ENCODE peak calls at places on chromosome 18, in four cellular contexts. One of them, this sample, is unnamed.

GRCh38 chr18:52652451-52652850 is 312.5 kb downstream of the DCC start:
- DNase-seq in testis: no peak
- DNase-seq in kidney: no peak
- DNase-seq in neural crest cell: no peak
- DNase-seq in this sample: no peak

GRCh38 chr18:11163668-11164067 is 14.3 kb upstream of the PIEZO2 start:
- DNase-seq in testis: peak
- DNase-seq in kidney: no peak
- DNase-seq in neural crest cell: peak
- DNase-seq in this sample: peak

GRCh38 chr18:8402237-8402636 is 207.0 kb upstream of the RAB12 start:
- DNase-seq in testis: no peak
- DNase-seq in kidney: no peak
- DNase-seq in neural crest cell: no peak
- DNase-seq in this sample: no peak

GRCh38 chr18:75554112-75554511 is 126.6 kb upstream of the SMIM21 start:
- DNase-seq in testis: no peak
- DNase-seq in kidney: no peak
- DNase-seq in neural crest cell: no peak
- DNase-seq in this sample: no peak

GRCh38 chr18:34544930-34545329 is 165.2 kb upstream of the DTNA start:
- DNase-seq in testis: no peak
- DNase-seq in kidney: no peak
- DNase-seq in neural crest cell: no peak
- DNase-seq in this sample: no peak

GRCh38 chr18:11105463-11105862 is 43.9 kb downstream of the PIEZO2 start:
- DNase-seq in testis: no peak
- DNase-seq in kidney: no peak
- DNase-seq in neural crest cell: no peak
- DNase-seq in this sample: no peak

GRCh38 chr18:57023483-57023882 is 123.4 kb upstream of the BOD1L2 start:
- DNase-seq in testis: no peak
- DNase-seq in kidney: no peak
- DNase-seq in neural crest cell: no peak
- DNase-seq in this sample: no peak

GRCh38 chr18:22559414-22560282 is 141.9 kb upstream of the CTAGE1 start:
- DNase-seq in testis: peak
- DNase-seq in kidney: peak
- DNase-seq in neural crest cell: peak
- DNase-seq in this sample: no peak

GRCh38 chr18:41206341-41206740 is 748.7 kb upstream of the PIK3C3 start:
- DNase-seq in testis: no peak
- DNase-seq in kidney: no peak
- DNase-seq in neural crest cell: no peak
- DNase-seq in this sample: no peak

GRCh38 chr18:48488388-48488850 is 50.4 kb upstream of the CTIF start:
- DNase-seq in testis: peak
- DNase-seq in kidney: peak
- DNase-seq in neural crest cell: no peak
- DNase-seq in this sample: no peak

GRCh38 chr18:49813071-49813320 is 337 bp downstream of the ACAA2 start:
- DNase-seq in testis: no peak
- DNase-seq in kidney: no peak
- DNase-seq in neural crest cell: no peak
- DNase-seq in this sample: no peak

GRCh38 chr18:183769-184168 is 25.4 kb downstream of the USP14 start:
- DNase-seq in testis: no peak
- DNase-seq in kidney: no peak
- DNase-seq in neural crest cell: no peak
- DNase-seq in this sample: no peak

GRCh38 chr18:3593904-3594759 is 144.2 kb downstream of the TGIF1 start:
- DNase-seq in testis: peak
- DNase-seq in kidney: peak
- DNase-seq in neural crest cell: peak
- DNase-seq in this sample: peak

GRCh38 chr18:24068945-24069693 is 54.6 kb downstream of the TTC39C start:
- DNase-seq in testis: no peak
- DNase-seq in kidney: no peak
- DNase-seq in neural crest cell: no peak
- DNase-seq in this sample: no peak

GRCh38 chr18:7070466-7070865 is 47.1 kb downstream of the LAMA1 start:
- DNase-seq in testis: no peak
- DNase-seq in kidney: no peak
- DNase-seq in neural crest cell: no peak
- DNase-seq in this sample: no peak

GRCh38 chr18:1779587-1779986 is 791.7 kb downstream of the METTL4 start:
- DNase-seq in testis: no peak
- DNase-seq in kidney: no peak
- DNase-seq in neural crest cell: no peak
- DNase-seq in this sample: no peak

GRCh38 chr18:32469190-32469611 is 1.5 kb downstream of the GAREM1 start:
- DNase-seq in testis: peak
- DNase-seq in kidney: peak
- DNase-seq in neural crest cell: no peak
- DNase-seq in this sample: no peak

GRCh38 chr18:54004828-54005227 is 219.6 kb downstream of the MBD2 start:
- DNase-seq in testis: no peak
- DNase-seq in kidney: no peak
- DNase-seq in neural crest cell: no peak
- DNase-seq in this sample: no peak

GRCh38 chr18:11808001-11808855 is 43.0 kb upstream of the CHMP1B start:
- DNase-seq in testis: no peak
- DNase-seq in kidney: no peak
- DNase-seq in neural crest cell: no peak
- DNase-seq in this sample: no peak

GRCh38 chr18:31101148-31102019 is 837 bp downstream of the DSC2 start:
- DNase-seq in testis: peak
- DNase-seq in kidney: peak
- DNase-seq in neural crest cell: peak
- DNase-seq in this sample: peak

GRCh38 chr18:23712445-23712844 is 23.2 kb downstream of the LAMA3 start:
- DNase-seq in testis: no peak
- DNase-seq in kidney: no peak
- DNase-seq in neural crest cell: no peak
- DNase-seq in this sample: no peak

GRCh38 chr18:71370095-71370494 is 1081.2 kb downstream of the SOCS6 start:
- DNase-seq in testis: no peak
- DNase-seq in kidney: no peak
- DNase-seq in neural crest cell: no peak
- DNase-seq in this sample: no peak

GRCh38 chr18:75070625-75071483 is 138.1 kb downstream of the PTGR3 start:
- DNase-seq in testis: peak
- DNase-seq in kidney: peak
- DNase-seq in neural crest cell: no peak
- DNase-seq in this sample: peak

GRCh38 chr18:22723221-22723620 is 209.9 kb upstream of the RBBP8 start:
- DNase-seq in testis: no peak
- DNase-seq in kidney: no peak
- DNase-seq in neural crest cell: no peak
- DNase-seq in this sample: no peak

GRCh38 chr18:48376406-48376805 is 32.8 kb downstream of the ZBTB7C start:
- DNase-seq in testis: no peak
- DNase-seq in kidney: no peak
- DNase-seq in neural crest cell: no peak
- DNase-seq in this sample: no peak

DNA sequence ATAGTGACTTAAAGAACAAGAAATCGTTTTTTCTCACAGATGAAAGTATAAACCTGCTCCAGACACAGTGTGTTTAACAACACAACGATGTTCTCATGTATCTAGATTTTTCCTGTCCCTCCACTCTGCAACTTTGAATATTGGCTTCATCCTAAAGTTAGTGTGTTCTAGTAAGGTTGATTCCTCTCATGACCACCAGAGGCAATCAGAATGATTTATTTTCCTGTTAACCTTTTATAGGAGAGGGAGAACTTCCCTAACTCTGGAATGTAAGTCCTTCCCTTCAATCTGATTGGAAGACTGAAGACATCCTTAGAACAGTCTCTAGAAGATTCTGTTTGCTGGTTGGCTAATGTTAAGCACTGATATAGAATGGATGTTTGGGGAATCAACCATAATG is 41.0 kb upstream of the TAF4B start:
- DNase-seq in testis: no peak
- DNase-seq in kidney: no peak
- DNase-seq in neural crest cell: no peak
- DNase-seq in this sample: no peak
- TF ChIP-seq CTCF in testis: no peak
- TF ChIP-seq CTCF in kidney: no peak
- TF ChIP-seq CTCF in neural crest cell: peak
- TF ChIP-seq CTCF in this sample: no peak

DNA sequence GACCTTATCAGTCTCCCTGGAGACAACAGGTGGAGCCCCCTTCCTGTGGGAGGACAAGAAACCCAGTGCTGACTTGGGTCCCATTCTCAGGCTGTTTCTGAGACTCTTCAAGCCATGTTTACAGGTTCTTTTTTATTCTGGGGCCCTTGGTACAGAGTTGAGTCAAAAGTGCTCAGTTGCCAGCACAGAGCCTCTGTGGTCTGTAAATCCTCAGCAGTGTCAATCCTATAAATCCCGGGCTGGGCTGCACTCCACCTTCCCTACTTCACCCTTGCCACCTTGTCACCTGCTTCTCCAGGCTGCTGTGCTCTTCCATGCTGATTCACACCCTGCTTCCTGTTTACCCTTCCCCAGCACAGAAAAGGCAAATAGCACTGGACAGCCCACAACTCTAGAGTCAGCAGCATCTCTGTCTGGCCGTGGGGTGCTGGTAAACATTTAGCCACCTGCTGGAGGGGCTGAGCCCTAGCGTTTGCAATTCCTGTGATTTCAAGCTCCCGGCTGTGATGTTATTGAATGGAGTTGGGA is 74.7 kb downstream of the TNFRSF11A start:
- DNase-seq in testis: no peak
- DNase-seq in kidney: no peak
- DNase-seq in neural crest cell: no peak
- DNase-seq in this sample: no peak
- TF ChIP-seq CTCF in testis: no peak
- TF ChIP-seq CTCF in kidney: no peak
- TF ChIP-seq CTCF in neural crest cell: peak
- TF ChIP-seq CTCF in this sample: no peak

DNA sequence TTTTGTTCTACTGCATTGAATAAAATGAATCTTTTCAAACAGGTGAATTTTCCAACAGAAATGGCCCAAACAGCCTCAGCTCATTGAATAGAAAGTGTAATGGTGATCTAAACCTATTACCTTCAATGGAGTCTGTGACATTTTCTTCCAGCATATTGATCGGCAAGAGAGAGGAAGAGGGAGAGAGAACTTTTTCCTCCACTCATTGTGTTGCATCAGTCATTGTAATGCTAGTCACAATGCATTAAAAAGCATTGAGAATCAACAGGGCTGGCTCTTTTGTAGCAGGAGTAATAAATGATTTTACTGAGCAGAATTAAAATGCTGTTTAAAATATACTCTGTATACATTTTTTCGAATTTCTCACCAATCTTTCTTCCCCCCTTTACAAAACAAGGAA is 1794.5 kb upstream of the CELF4 start:
- DNase-seq in testis: no peak
- DNase-seq in kidney: no peak
- DNase-seq in neural crest cell: no peak
- DNase-seq in this sample: no peak
- TF ChIP-seq CTCF in testis: no peak
- TF ChIP-seq CTCF in kidney: no peak
- TF ChIP-seq CTCF in neural crest cell: no peak
- TF ChIP-seq CTCF in this sample: no peak

GRCh38 chr18:9549405-9549804 is 65.0 kb downstream of the PPP4R1 start:
- DNase-seq in testis: no peak
- DNase-seq in kidney: no peak
- DNase-seq in neural crest cell: no peak
- DNase-seq in this sample: no peak
- TF ChIP-seq CTCF in testis: no peak
- TF ChIP-seq CTCF in kidney: no peak
- TF ChIP-seq CTCF in neural crest cell: no peak
- TF ChIP-seq CTCF in this sample: no peak

GRCh38 chr18:79787527-79788095 is 10.1 kb upstream of the KCNG2 start:
- DNase-seq in testis: no peak
- DNase-seq in kidney: no peak
- DNase-seq in neural crest cell: no peak
- DNase-seq in this sample: no peak

GRCh38 chr18:79786781-79787526 is 10.8 kb upstream of the KCNG2 start:
- DNase-seq in testis: no peak
- DNase-seq in kidney: peak
- DNase-seq in neural crest cell: no peak
- DNase-seq in this sample: no peak

GRCh38 chr18:79789901-79790885 is 7.5 kb upstream of the KCNG2 start:
- DNase-seq in testis: no peak
- DNase-seq in kidney: peak
- DNase-seq in neural crest cell: no peak
- DNase-seq in this sample: no peak

GRCh38 chr18:79789091-79789891 is 8.4 kb upstream of the KCNG2 start:
- DNase-seq in testis: no peak
- DNase-seq in kidney: peak
- DNase-seq in neural crest cell: no peak
- DNase-seq in this sample: no peak

GRCh38 chr18:79788096-79789085 is 9.3 kb upstream of the KCNG2 start:
- DNase-seq in testis: no peak
- DNase-seq in kidney: peak
- DNase-seq in neural crest cell: no peak
- DNase-seq in this sample: no peak
- TF ChIP-seq CTCF in testis: no peak
- TF ChIP-seq CTCF in kidney: no peak
- TF ChIP-seq CTCF in neural crest cell: peak
- TF ChIP-seq CTCF in this sample: no peak

GRCh38 chr18:67510831-67511230 is 5.7 kb downstream of the DSEL start:
- DNase-seq in testis: no peak
- DNase-seq in kidney: no peak
- DNase-seq in neural crest cell: no peak
- DNase-seq in this sample: no peak

GRCh38 chr18:67514901-67515540 is 1.5 kb downstream of the DSEL start:
- DNase-seq in testis: no peak
- DNase-seq in kidney: no peak
- DNase-seq in neural crest cell: no peak
- DNase-seq in this sample: no peak

GRCh38 chr18:67511840-67512239 is 4.7 kb downstream of the DSEL start:
- DNase-seq in testis: no peak
- DNase-seq in kidney: no peak
- DNase-seq in neural crest cell: no peak
- DNase-seq in this sample: no peak

GRCh38 chr18:67514465-67514864 is 2.1 kb downstream of the DSEL start:
- DNase-seq in testis: no peak
- DNase-seq in kidney: no peak
- DNase-seq in neural crest cell: no peak
- DNase-seq in this sample: no peak

GRCh38 chr18:67513285-67513684 is 3.2 kb downstream of the DSEL start:
- DNase-seq in testis: no peak
- DNase-seq in kidney: no peak
- DNase-seq in neural crest cell: no peak
- DNase-seq in this sample: no peak
- TF ChIP-seq CTCF in testis: no peak
- TF ChIP-seq CTCF in kidney: no peak
- TF ChIP-seq CTCF in neural crest cell: no peak
- TF ChIP-seq CTCF in this sample: no peak

DNA sequence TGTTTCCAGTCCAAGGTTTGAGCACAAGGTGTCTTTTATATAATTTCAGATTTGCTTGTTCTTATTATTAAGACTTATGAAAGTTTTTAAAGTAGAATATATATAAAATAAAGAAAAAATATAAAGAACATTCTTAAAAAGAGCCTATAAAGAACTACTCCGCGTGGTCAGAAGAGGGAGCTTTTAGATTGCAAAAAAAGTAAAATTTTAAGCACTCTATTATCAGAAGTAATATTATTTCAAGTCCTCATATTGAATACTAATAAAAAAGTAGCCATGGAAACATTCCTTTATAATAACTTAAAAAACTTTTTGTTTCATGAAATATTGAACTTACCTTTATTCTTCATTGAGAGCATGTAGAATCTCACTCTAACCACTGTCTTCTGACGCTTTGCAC is 51.4 kb downstream of the LINC00305 start:
- DNase-seq in testis: no peak
- DNase-seq in kidney: no peak
- DNase-seq in neural crest cell: no peak
- DNase-seq in this sample: no peak
- TF ChIP-seq CTCF in testis: no peak
- TF ChIP-seq CTCF in kidney: peak
- TF ChIP-seq CTCF in neural crest cell: peak
- TF ChIP-seq CTCF in this sample: no peak

This sample was measured in HL-60.